ENCODE peak calls at places on chromosomes 13 and 19, in six cellular contexts. One of them, this sample, is unnamed.

GRCh38 chr19:54208784-54209057 is 8.1 kb downstream of the RPS9 start:
- DNase-seq in body of pancreas: peak
- DNase-seq in heart right ventricle: no peak
- DNase-seq in cardiac muscle cell: peak
- DNase-seq in upper lobe of left lung: no peak
- DNase-seq in colonic mucosa: no peak
- DNase-seq in this sample: no peak

GRCh38 chr13:106533101-106533939 is 2.1 kb downstream of the EFNB2 start:
- DNase-seq in body of pancreas: peak
- DNase-seq in colonic mucosa: peak
- DNase-seq in upper lobe of left lung: peak
- DNase-seq in cardiac muscle cell: peak
- DNase-seq in heart right ventricle: peak
- DNase-seq in this sample: peak

GRCh38 chr19:48271531-48272151 is 1.8 kb downstream of the ZNF114 start:
- DNase-seq in body of pancreas: peak
- DNase-seq in cardiac muscle cell: peak
- DNase-seq in upper lobe of left lung: peak
- DNase-seq in colonic mucosa: peak
- DNase-seq in heart right ventricle: peak
- DNase-seq in this sample: peak

GRCh38 chr19:38727868-38728660 is 16.2 kb downstream of the CAPN12 start:
- DNase-seq in body of pancreas: peak
- DNase-seq in cardiac muscle cell: peak
- DNase-seq in upper lobe of left lung: peak
- DNase-seq in heart right ventricle: peak
- DNase-seq in colonic mucosa: no peak
- DNase-seq in this sample: no peak

GRCh38 chr13:46716821-46717220 is 80.1 kb downstream of the ESD start:
- DNase-seq in body of pancreas: no peak
- DNase-seq in colonic mucosa: no peak
- DNase-seq in heart right ventricle: no peak
- DNase-seq in cardiac muscle cell: no peak
- DNase-seq in upper lobe of left lung: no peak
- DNase-seq in this sample: no peak

GRCh38 chr13:40096357-40096911 is 441.0 kb downstream of the COG6 start:
- DNase-seq in cardiac muscle cell: no peak
- DNase-seq in body of pancreas: no peak
- DNase-seq in heart right ventricle: no peak
- DNase-seq in upper lobe of left lung: no peak
- DNase-seq in colonic mucosa: no peak
- DNase-seq in this sample: no peak

GRCh38 chr13:97855570-97855970 is 97.9 kb upstream of the IPO5 start:
- DNase-seq in colonic mucosa: peak
- DNase-seq in body of pancreas: peak
- DNase-seq in heart right ventricle: peak
- DNase-seq in upper lobe of left lung: no peak
- DNase-seq in cardiac muscle cell: peak
- DNase-seq in this sample: no peak

GRCh38 chr19:4649392-4650094 is 10.2 kb downstream of the TNFAIP8L1 start:
- DNase-seq in heart right ventricle: no peak
- DNase-seq in cardiac muscle cell: no peak
- DNase-seq in upper lobe of left lung: no peak
- DNase-seq in body of pancreas: no peak
- DNase-seq in colonic mucosa: no peak
- DNase-seq in this sample: no peak

GRCh38 chr19:2164020-2164988 is 571 bp downstream of the DOT1L start:
- DNase-seq in body of pancreas: no peak
- DNase-seq in upper lobe of left lung: no peak
- DNase-seq in cardiac muscle cell: no peak
- DNase-seq in colonic mucosa: peak
- DNase-seq in heart right ventricle: no peak
- DNase-seq in this sample: peak

DNA sequence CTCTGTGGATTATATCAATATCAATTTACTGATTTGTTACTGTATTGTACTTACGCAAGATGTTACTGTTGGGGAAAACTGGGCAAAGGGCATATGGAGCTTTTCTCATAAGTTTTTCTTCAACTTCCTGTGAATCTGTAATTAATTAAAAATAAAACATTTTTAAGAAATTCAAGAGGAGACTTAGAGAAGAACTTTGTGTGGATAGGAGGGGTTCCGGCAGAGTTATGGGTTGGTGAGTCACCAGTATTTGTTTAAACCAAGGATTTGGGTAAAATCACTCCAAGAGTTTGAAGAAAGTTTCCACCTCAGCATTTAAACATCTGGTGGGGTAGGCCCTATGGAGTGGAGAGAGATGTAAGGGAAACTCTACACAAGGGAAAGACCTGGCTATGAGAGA is 379.6 kb downstream of the TSHZ3 start:
- DNase-seq in heart right ventricle: no peak
- DNase-seq in colonic mucosa: no peak
- DNase-seq in body of pancreas: no peak
- DNase-seq in upper lobe of left lung: no peak
- DNase-seq in cardiac muscle cell: no peak
- DNase-seq in this sample: no peak
- H3K4me3 ChIP-seq in heart right ventricle: no peak
- H3K4me3 ChIP-seq in colonic mucosa: no peak
- H3K4me3 ChIP-seq in body of pancreas: no peak
- H3K4me3 ChIP-seq in upper lobe of left lung: no peak
- H3K4me3 ChIP-seq in cardiac muscle cell: no peak
- H3K4me3 ChIP-seq in this sample: no peak

GRCh38 chr19:7903244-7904073 is at the start of gene MAP2K7:
- DNase-seq in colonic mucosa: peak
- DNase-seq in heart right ventricle: peak
- DNase-seq in cardiac muscle cell: peak
- DNase-seq in body of pancreas: peak
- DNase-seq in upper lobe of left lung: peak
- DNase-seq in this sample: peak
- H3K4me3 ChIP-seq in colonic mucosa: peak
- H3K4me3 ChIP-seq in heart right ventricle: peak
- H3K4me3 ChIP-seq in cardiac muscle cell: peak
- H3K4me3 ChIP-seq in body of pancreas: peak
- H3K4me3 ChIP-seq in upper lobe of left lung: peak
- H3K4me3 ChIP-seq in this sample: peak

DNA sequence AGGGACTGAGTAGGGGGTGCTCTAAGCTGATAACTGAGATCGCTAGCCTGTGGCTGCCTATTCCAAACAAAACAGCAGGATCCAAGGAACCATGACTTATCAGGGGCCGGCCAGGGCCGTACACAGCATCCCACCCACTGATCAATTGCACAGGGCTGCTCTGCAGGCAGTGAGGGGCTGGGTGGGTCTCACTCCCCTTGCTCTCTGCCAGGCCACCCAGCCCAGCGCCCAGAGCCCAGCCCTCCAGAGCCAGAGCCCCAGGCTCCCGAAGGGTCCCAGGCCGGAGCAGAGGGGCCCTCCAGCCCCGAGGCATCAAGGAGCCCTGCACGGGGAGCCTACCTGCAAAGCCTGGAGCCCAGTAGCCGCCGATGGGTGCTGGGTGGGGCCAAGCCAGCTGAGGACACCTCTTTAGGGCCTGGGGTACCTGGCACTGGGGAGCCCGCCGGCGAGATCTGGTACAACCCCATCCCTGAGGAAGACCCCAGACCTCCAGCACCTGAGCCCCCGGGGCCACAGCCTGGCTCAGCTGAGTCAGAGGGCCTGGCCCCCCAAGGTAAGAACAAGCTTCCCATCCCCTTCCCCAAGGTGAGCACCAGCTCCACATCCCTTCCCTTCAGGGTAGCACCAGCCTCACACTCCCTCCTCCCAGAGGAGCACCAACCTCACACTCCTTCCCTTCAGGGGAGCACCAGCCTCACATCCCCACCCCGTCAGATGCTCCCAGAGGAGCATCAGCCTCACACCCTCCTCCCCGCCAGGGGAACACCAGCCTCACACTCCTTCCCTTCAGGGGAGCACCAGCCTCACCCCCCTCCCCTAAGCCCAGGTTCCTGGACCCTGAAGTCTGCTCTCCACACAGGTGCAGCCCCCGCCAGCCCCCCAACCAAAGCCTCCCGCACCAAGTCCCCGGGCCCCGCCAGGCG is 1.9 kb downstream of the SYDE1 start:
- DNase-seq in body of pancreas: no peak
- DNase-seq in heart right ventricle: no peak
- DNase-seq in colonic mucosa: no peak
- DNase-seq in upper lobe of left lung: peak
- DNase-seq in cardiac muscle cell: no peak
- DNase-seq in this sample: no peak
- H3K4me3 ChIP-seq in body of pancreas: no peak
- H3K4me3 ChIP-seq in heart right ventricle: no peak
- H3K4me3 ChIP-seq in colonic mucosa: no peak
- H3K4me3 ChIP-seq in upper lobe of left lung: peak
- H3K4me3 ChIP-seq in cardiac muscle cell: no peak
- H3K4me3 ChIP-seq in this sample: no peak

GRCh38 chr13:42994878-42995277 is 2.8 kb upstream of the EPSTI1 start:
- DNase-seq in body of pancreas: no peak
- DNase-seq in upper lobe of left lung: no peak
- DNase-seq in cardiac muscle cell: no peak
- DNase-seq in heart right ventricle: no peak
- DNase-seq in colonic mucosa: no peak
- DNase-seq in this sample: no peak

GRCh38 chr13:42990991-42991891 is 800 bp downstream of the EPSTI1 start:
- DNase-seq in cardiac muscle cell: no peak
- DNase-seq in body of pancreas: no peak
- DNase-seq in upper lobe of left lung: no peak
- DNase-seq in colonic mucosa: peak
- DNase-seq in heart right ventricle: no peak
- DNase-seq in this sample: no peak

GRCh38 chr13:42992585-42993122 is 613 bp upstream of the EPSTI1 start:
- DNase-seq in upper lobe of left lung: no peak
- DNase-seq in cardiac muscle cell: no peak
- DNase-seq in heart right ventricle: no peak
- DNase-seq in colonic mucosa: no peak
- DNase-seq in body of pancreas: no peak
- DNase-seq in this sample: no peak

GRCh38 chr13:42990147-42990990 is 1.7 kb downstream of the EPSTI1 start:
- DNase-seq in body of pancreas: no peak
- DNase-seq in cardiac muscle cell: no peak
- DNase-seq in colonic mucosa: no peak
- DNase-seq in heart right ventricle: no peak
- DNase-seq in upper lobe of left lung: no peak
- DNase-seq in this sample: no peak

DNA sequence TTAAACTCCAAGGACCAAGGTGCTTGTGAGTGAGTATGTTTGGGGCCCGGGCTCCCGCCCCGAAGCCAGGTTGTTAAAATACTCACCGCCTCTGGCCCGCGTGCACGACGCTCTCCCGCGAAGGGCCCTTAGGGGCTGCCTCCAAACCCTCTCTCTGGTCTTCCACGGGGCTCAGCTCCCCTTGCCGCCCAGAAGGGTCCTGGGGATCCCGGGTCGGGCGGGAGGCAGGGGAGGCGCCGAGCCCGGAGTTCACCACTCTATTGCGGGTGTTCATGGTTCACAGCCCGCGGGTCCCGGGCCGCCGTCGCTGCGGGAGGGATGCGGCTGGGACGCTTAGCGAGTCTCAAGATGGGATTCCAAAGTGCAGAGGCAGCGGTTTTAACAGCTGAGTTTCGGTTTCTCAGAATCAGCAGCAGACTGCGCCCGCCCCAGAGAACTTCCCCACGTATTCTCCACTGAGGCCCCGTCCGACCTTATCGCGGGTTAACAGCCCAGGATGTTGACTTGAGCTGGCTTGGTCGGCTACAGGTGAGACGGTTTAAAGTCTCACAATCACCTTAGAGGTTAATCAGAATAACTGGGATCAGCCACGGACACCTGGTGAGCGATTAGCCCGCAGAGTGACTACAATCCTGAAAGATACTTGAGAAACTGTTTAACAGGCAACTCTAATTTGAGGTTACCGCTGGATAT is at the start of gene EPSTI1:
- DNase-seq in cardiac muscle cell: peak
- DNase-seq in body of pancreas: peak
- DNase-seq in colonic mucosa: peak
- DNase-seq in upper lobe of left lung: peak
- DNase-seq in heart right ventricle: peak
- DNase-seq in this sample: peak
- H3K4me3 ChIP-seq in cardiac muscle cell: peak
- H3K4me3 ChIP-seq in body of pancreas: peak
- H3K4me3 ChIP-seq in colonic mucosa: peak
- H3K4me3 ChIP-seq in upper lobe of left lung: peak
- H3K4me3 ChIP-seq in heart right ventricle: peak
- H3K4me3 ChIP-seq in this sample: peak

GRCh38 chr13:78137404-78138142 is 218.9 kb upstream of the EDNRB start:
- DNase-seq in cardiac muscle cell: peak
- DNase-seq in upper lobe of left lung: no peak
- DNase-seq in heart right ventricle: no peak
- DNase-seq in colonic mucosa: no peak
- DNase-seq in body of pancreas: no peak
- DNase-seq in this sample: no peak
- H3K4me3 ChIP-seq in cardiac muscle cell: no peak
- H3K4me3 ChIP-seq in upper lobe of left lung: no peak
- H3K4me3 ChIP-seq in heart right ventricle: no peak
- H3K4me3 ChIP-seq in colonic mucosa: no peak
- H3K4me3 ChIP-seq in body of pancreas: no peak
- H3K4me3 ChIP-seq in this sample: no peak

GRCh38 chr19:10603873-10604459 is 16.9 kb upstream of the AP1M2 start:
- DNase-seq in colonic mucosa: no peak
- DNase-seq in heart right ventricle: no peak
- DNase-seq in body of pancreas: peak
- DNase-seq in upper lobe of left lung: no peak
- DNase-seq in cardiac muscle cell: no peak
- DNase-seq in this sample: no peak
- H3K4me3 ChIP-seq in colonic mucosa: peak
- H3K4me3 ChIP-seq in heart right ventricle: peak
- H3K4me3 ChIP-seq in body of pancreas: no peak
- H3K4me3 ChIP-seq in upper lobe of left lung: peak
- H3K4me3 ChIP-seq in cardiac muscle cell: no peak
- H3K4me3 ChIP-seq in this sample: peak

DNA sequence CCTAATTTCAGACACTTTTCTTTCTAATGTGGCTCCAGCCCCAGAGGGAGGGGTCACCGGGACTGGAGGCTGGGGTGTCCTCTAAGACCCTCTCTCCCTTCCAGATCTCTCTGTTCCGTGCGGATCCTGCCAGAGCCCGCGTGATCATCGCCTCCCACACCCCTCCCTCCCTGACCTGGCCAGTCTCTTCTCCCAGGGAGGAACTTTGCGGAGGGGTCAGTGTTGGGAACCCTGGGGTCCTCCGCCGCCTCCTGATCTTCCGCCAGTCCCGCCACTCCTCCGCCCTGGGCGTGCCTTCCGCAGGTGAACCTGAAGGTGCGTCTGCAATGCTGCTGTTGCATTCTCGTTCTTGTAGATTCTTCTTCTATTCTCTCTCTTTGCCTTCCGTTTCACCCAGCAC is 9.1 kb downstream of the SOX21 start:
- DNase-seq in heart right ventricle: no peak
- DNase-seq in colonic mucosa: no peak
- DNase-seq in upper lobe of left lung: peak
- DNase-seq in body of pancreas: no peak
- DNase-seq in cardiac muscle cell: no peak
- DNase-seq in this sample: no peak
- H3K4me3 ChIP-seq in heart right ventricle: no peak
- H3K4me3 ChIP-seq in colonic mucosa: no peak
- H3K4me3 ChIP-seq in upper lobe of left lung: no peak
- H3K4me3 ChIP-seq in body of pancreas: no peak
- H3K4me3 ChIP-seq in cardiac muscle cell: no peak
- H3K4me3 ChIP-seq in this sample: peak

This sample was measured in suprapubic skin.